ENCODE peak calls at places on chromosomes 13 and 19, in nine cellular contexts. F is neural crest cell, G is lung, N is LNCaP clone FGC, H is lower leg skin, U is HL-60, D is ovary, X is cardiac muscle cell, O is A549. M is an unnamed sample.

GRCh38 chr13:63005625-63006024 is 1590.0 kb upstream of the PCDH20 start:
- DNase-seq in F (no peak), H (no peak), N (no peak), G (no peak), X (no peak), U (no peak), D (no peak), O (no peak), M (no peak)

GRCh38 chr13:46961719-46962118 is 64.9 kb upstream of the HTR2A start:
- DNase-seq in U (peak; percentile 39), X (peak; percentile 75), N (no peak), O (no peak), H (no peak), D (no peak), G (no peak), F (no peak), M (no peak)

GRCh38 chr19:41541990-41542584 is 33.9 kb upstream of the CEACAM21 start:
- DNase-seq in D (no peak), G (peak; percentile 68), N (no peak), U (peak; percentile 76), F (peak; percentile 24), X (peak; percentile 58), H (no peak), O (peak; percentile 73), M (peak; percentile 74)

GRCh38 chr13:42071667-42072419 is 23.4 kb downstream of the DGKH start:
- DNase-seq in D (no peak), F (no peak), N (no peak), H (no peak), X (peak; percentile 66), O (peak; percentile 6), U (peak; percentile 11), G (no peak), M (no peak)

GRCh38 chr19:8456064-8456463 is 11.3 kb downstream of the HNRNPM start:
- DNase-seq in U (no peak), D (no peak), N (no peak), F (no peak), G (no peak), H (no peak), O (peak; percentile 47), X (no peak), M (no peak)

GRCh38 chr19:28468701-28469459 is 744.1 kb downstream of the UQCRFS1 start:
- DNase-seq in O (no peak), N (no peak), X (peak; percentile 40), D (no peak), F (no peak), G (no peak), U (peak; percentile 41), H (no peak), M (peak; percentile 73)

GRCh38 chr13:28199089-28199488 is 60.7 kb downstream of the PAN3 start:
- DNase-seq in X (no peak), G (no peak), U (no peak), F (no peak), H (no peak), N (no peak), D (no peak), O (no peak), M (no peak)

GRCh38 chr19:16379521-16380313 is 55.1 kb downstream of the KLF2 start:
- DNase-seq in H (no peak), F (no peak), D (peak; percentile 16), N (no peak), G (no peak), O (no peak), U (no peak), X (no peak), M (no peak)

GRCh38 chr19:6023085-6023682 is 45.2 kb upstream of the RANBP3 start:
- DNase-seq in N (no peak), F (no peak), H (no peak), U (peak; percentile 14), D (no peak), X (peak; percentile 57), G (no peak), O (no peak), M (no peak)

GRCh38 chr13:110592670-110593069 is 22.7 kb upstream of the NAXD start:
- DNase-seq in O (no peak), N (no peak), G (no peak), X (no peak), D (no peak), U (no peak), H (no peak), F (no peak), M (no peak)

GRCh38 chr19:1067341-1068103 is 555 bp downstream of the ARHGAP45 start:
- DNase-seq in O (no peak), F (no peak), H (no peak), X (no peak), U (peak; percentile 53), D (no peak), N (no peak), G (no peak), M (no peak)

GRCh38 chr19:10819124-10820060 is 16.6 kb downstream of the TMED1 start:
- DNase-seq in G (no peak), H (no peak), X (no peak), D (no peak), O (no peak), N (no peak), U (no peak), F (no peak), M (no peak)

GRCh38 chr19:10817291-10818038 is 18.5 kb downstream of the TMED1 start:
- DNase-seq in O (no peak), G (no peak), U (no peak), X (peak; percentile 96), N (no peak), H (peak; percentile 77), D (peak; percentile 80), F (no peak), M (no peak)

GRCh38 chr19:10816691-10817090 is 19.3 kb downstream of the TMED1 start:
- DNase-seq in O (no peak), X (no peak), U (no peak), D (no peak), N (no peak), H (no peak), F (no peak), G (no peak), M (no peak)

GRCh38 chr19:10818306-10819123 is 17.5 kb downstream of the TMED1 start:
- DNase-seq in X (no peak), G (no peak), F (no peak), O (no peak), U (no peak), D (peak; percentile 45), H (no peak), N (no peak), M (no peak)

GRCh38 chr19:10820173-10820572 is 15.8 kb downstream of the TMED1 start:
- DNase-seq in F (no peak), X (no peak), N (no peak), D (no peak), O (no peak), H (no peak), U (no peak), G (no peak), M (peak; percentile 14)
- TF ChIP-seq CTCF in F (peak; percentile 40), X (no peak), N (peak; percentile 5), D (no peak), O (no peak), H (no peak), U (no peak), G (no peak), M (no peak)

GRCh38 chr19:34926361-34926684 is 380 bp upstream of the ZNF30 start:
- DNase-seq in N (no peak), X (no peak), G (no peak), H (no peak), O (no peak), U (no peak), F (no peak), D (no peak), M (no peak)

GRCh38 chr19:34932494-34932893 is 5.8 kb downstream of the ZNF30 start:
- DNase-seq in D (no peak), O (no peak), H (no peak), G (no peak), X (no peak), N (no peak), F (no peak), U (no peak), M (no peak)

GRCh38 chr19:34925278-34925855 is 1.3 kb upstream of the ZNF30 start:
- DNase-seq in X (no peak), G (no peak), F (no peak), O (no peak), U (no peak), N (no peak), H (no peak), D (peak; percentile 44), M (no peak)

GRCh38 chr19:34926685-34927375 is at the start of gene ZNF30:
- DNase-seq in O (peak; percentile 95), H (peak; percentile 75), X (peak; percentile 96), D (peak; percentile 90), N (peak; percentile 76), U (peak; percentile 82), G (peak; percentile 89), F (peak; percentile 85), M (peak; percentile 93)
- TF ChIP-seq CTCF in O (no peak), H (no peak), X (no peak), D (no peak), N (no peak), U (no peak), G (no peak), F (no peak), M (no peak)

GRCh38 chr19:54439174-54439851 is 9.7 kb upstream of the LENG8 start:
- DNase-seq in G (no peak), O (peak; percentile 64), F (peak; percentile 59), N (no peak), H (no peak), X (peak; percentile 61), U (peak; percentile 69), D (no peak), M (peak; percentile 67)
- TF ChIP-seq CTCF in G (no peak), O (peak; percentile 51), F (peak; percentile 60), N (peak; percentile 75), H (no peak), X (peak; percentile 65), U (peak; percentile 56), D (no peak), M (no peak)

GRCh38 chr13:75214846-75215245 is 267.1 kb downstream of the TBC1D4 start:
- DNase-seq in F (no peak), O (no peak), H (no peak), X (no peak), U (no peak), D (no peak), G (no peak), N (no peak), M (no peak)

GRCh38 chr13:75222031-75222430 is 259.9 kb downstream of the TBC1D4 start:
- DNase-seq in O (no peak), G (no peak), H (no peak), X (peak; percentile 80), D (no peak), N (no peak), U (peak; percentile 18), F (no peak), M (no peak)

GRCh38 chr13:75220238-75220542 is 261.8 kb downstream of the TBC1D4 start:
- DNase-seq in U (no peak), D (no peak), F (no peak), X (no peak), G (no peak), O (no peak), N (no peak), H (no peak), M (no peak)

GRCh38 chr13:75219479-75220237 is 262.3 kb downstream of the TBC1D4 start:
- DNase-seq in X (peak; percentile 83), D (peak; percentile 87), G (peak; percentile 77), O (peak; percentile 47), N (no peak), F (peak; percentile 96), H (peak; percentile 66), U (peak; percentile 79), M (peak; percentile 69)

DNA sequence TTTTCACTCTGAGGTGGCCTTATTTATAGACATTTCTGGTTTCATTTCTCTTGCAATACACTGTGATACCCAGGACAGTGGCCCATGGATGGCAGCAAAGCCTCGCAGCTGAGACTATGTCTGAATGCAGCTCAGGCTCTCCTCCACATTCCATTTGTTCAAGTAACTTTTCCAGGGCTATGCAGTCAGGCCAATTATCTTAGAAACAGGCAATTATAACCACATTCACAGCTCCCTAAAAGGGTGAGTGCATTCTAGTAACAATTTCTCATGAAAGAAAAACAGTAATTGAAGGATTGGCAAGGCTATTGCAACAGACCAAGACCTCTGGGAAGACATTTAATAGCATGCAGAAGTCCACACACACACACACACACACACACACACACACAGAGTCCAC is 264.0 kb downstream of the TBC1D4 start:
- DNase-seq in D (no peak), O (no peak), F (no peak), U (no peak), H (no peak), N (no peak), X (peak; percentile 73), G (no peak), M (no peak)
- TF ChIP-seq CTCF in D (no peak), O (no peak), F (no peak), U (no peak), H (no peak), N (peak; percentile 11), X (no peak), G (no peak), M (no peak)